ENCODE peak calls at places on chromosomes 6 and 20, in ten cellular contexts. U is activated T-helper 2 cell treated with anti-CD3 and anti-CD28 coated beads, Interferon-gamma antibody, Interleukin-2, Interleukin-4, amounts not matched to agents 10 μg/mL and 5 μg/mL and 100 μg/mL, durations not matched to agents 14 hours and 24 hours and 36 hours; A is heart right ventricle; I is stimulated activated naive CD4-positive, alpha-beta T cell; Y is naive thymus-derived CD8-positive, alpha-beta T cell; M is HL-60; J is cardiac muscle cell; S is activated CD4-positive, alpha-beta T cell treated with anti-CD3 and anti-CD28 coated beads, Interleukin-2, amount 50 U/mL, for 1 hour; D is Kasumi-1; G is tibial artery. L is an unnamed sample.

GRCh38 chr6:134420638-134421181 is 102.8 kb upstream of the SGK1 start:
- DNase-seq in U (no peak), A (no peak), I (no peak), Y (no peak), M (no peak), J (peak), S (no peak), D (no peak), G (no peak), L (no peak)

GRCh38 chr6:14692208-14692607 is 553.7 kb upstream of the JARID2 start:
- DNase-seq in U (no peak), A (no peak), I (no peak), Y (no peak), M (no peak), J (no peak), S (no peak), D (no peak), G (no peak), L (no peak)

GRCh38 chr6:99739526-99739925 is 132.9 kb downstream of the PRDM13 start:
- DNase-seq in U (no peak), A (no peak), I (no peak), Y (no peak), M (no peak), J (no peak), S (no peak), D (no peak), G (no peak), L (no peak)

GRCh38 chr20:2431185-2431584 is 39.4 kb downstream of the SNRPB start:
- DNase-seq in U (no peak), A (no peak), I (no peak), Y (no peak), M (no peak), J (no peak), S (no peak), D (no peak), G (no peak), L (no peak)

GRCh38 chr20:54197621-54198604 is 10.0 kb upstream of the PFDN4 start:
- DNase-seq in U (no peak), A (no peak), I (no peak), Y (no peak), M (no peak), J (peak), S (no peak), D (peak), G (no peak), L (no peak)

GRCh38 chr6:149212892-149213786 is 104.4 kb upstream of the TAB2 start:
- DNase-seq in U (peak), A (no peak), I (no peak), Y (no peak), M (peak), J (peak), S (no peak), D (peak), G (no peak), L (no peak)

GRCh38 chr6:31400467-31401289 is 2.7 kb upstream of the MICA start:
- DNase-seq in U (peak), A (peak), I (peak), Y (peak), M (peak), J (peak), S (peak), D (peak), G (peak), L (no peak)

GRCh38 chr6:21666200-21666671 is 72.7 kb downstream of the SOX4 start:
- DNase-seq in U (no peak), A (peak), I (no peak), Y (no peak), M (peak), J (peak), S (no peak), D (peak), G (no peak), L (peak)

GRCh38 chr6:110542311-110543024 is 66.1 kb upstream of the SLC22A16 start:
- DNase-seq in U (no peak), A (peak), I (no peak), Y (no peak), M (no peak), J (peak), S (no peak), D (no peak), G (no peak), L (peak)